ENCODE peak calls at places on chromosomes 5 and 9, in eight cellular contexts. W, Z, G, O, N, D, U and E are unnamed samples.
A peak's percentile ranks its signal among the peaks of the same experiment; 100 is the strongest.

GRCh38 chr9:136765041-136765440 is 723 bp upstream of the LCN15 start:
- DNase-seq in D (no peak), G (no peak), W (no peak), N (no peak), Z (no peak), U (no peak), O (no peak), E (no peak)

GRCh38 chr5:126884269-126884819 is 107.4 kb downstream of the LMNB1 start:
- DNase-seq in G (no peak), O (peak; percentile 10), N (peak; percentile 82), D (peak; percentile 88), Z (no peak), U (peak; percentile 66), W (peak; percentile 80), E (no peak)

GRCh38 chr5:140244525-140245025 is 58.3 kb downstream of the PFDN1 start:
- DNase-seq in Z (peak; percentile 96), W (peak; percentile 92), U (peak; percentile 83), G (peak; percentile 96), O (no peak), N (peak; percentile 91), D (peak; percentile 84), E (peak; percentile 91)

GRCh38 chr9:91207889-91208651 is 153.6 kb downstream of the AUH start:
- DNase-seq in G (no peak), N (peak; percentile 84), W (peak; percentile 63), U (no peak), D (no peak), O (no peak), Z (no peak), E (no peak)

GRCh38 chr5:38423536-38424178 is 132.8 kb downstream of the LIFR start:
- DNase-seq in G (peak; percentile 48), O (no peak), N (no peak), D (no peak), W (no peak), U (no peak), Z (no peak), E (no peak)

GRCh38 chr9:132673355-132673754 is 3.1 kb downstream of the GTF3C4 start:
- DNase-seq in G (no peak), O (no peak), Z (peak; percentile 17), N (peak; percentile 36), D (peak; percentile 48), W (peak; percentile 61), U (peak; percentile 74), E (no peak)

GRCh38 chr5:125298711-125299379 is 552.4 kb upstream of the ZNF608 start:
- DNase-seq in Z (no peak), G (no peak), W (no peak), N (no peak), O (no peak), U (no peak), D (no peak), E (no peak)

GRCh38 chr5:50401337-50401736 is 39.8 kb downstream of the EMB start:
- DNase-seq in G (no peak), Z (no peak), N (no peak), U (no peak), D (no peak), O (no peak), W (no peak), E (no peak)

GRCh38 chr5:128303593-128303992 is 220.0 kb downstream of the SLC12A2 start:
- DNase-seq in D (no peak), U (no peak), Z (no peak), O (no peak), N (no peak), G (no peak), W (peak; percentile 15), E (no peak)

GRCh38 chr9:122113574-122113973 is 20.5 kb upstream of the TTLL11 start:
- DNase-seq in N (no peak), W (no peak), D (no peak), G (no peak), O (no peak), U (no peak), Z (no peak), E (no peak)

GRCh38 chr5:154214236-154215106 is 23.9 kb downstream of the GALNT10 start:
- DNase-seq in N (peak; percentile 92), W (peak; percentile 65), O (no peak), D (peak; percentile 32), U (peak; percentile 92), G (no peak), Z (no peak), E (no peak)

GRCh38 chr5:77957931-77958476 is 181.9 kb upstream of the TBCA start:
- DNase-seq in G (peak; percentile 52), N (no peak), O (no peak), U (no peak), W (no peak), D (no peak), Z (peak; percentile 38), E (peak; percentile 78)

GRCh38 chr5:78650562-78650930 is 2.0 kb upstream of the LHFPL2 start:
- DNase-seq in U (no peak), Z (no peak), G (no peak), O (no peak), W (no peak), N (no peak), D (no peak), E (no peak)

GRCh38 chr9:26462751-26463150 is 429.9 kb downstream of the CAAP1 start:
- DNase-seq in G (no peak), N (no peak), D (no peak), U (no peak), Z (no peak), O (no peak), W (no peak), E (no peak)

GRCh38 chr5:100108883-100109282 is 426.3 kb upstream of the FAM174A start:
- DNase-seq in Z (no peak), N (no peak), W (no peak), D (no peak), O (no peak), G (no peak), U (no peak), E (no peak)

GRCh38 chr9:110531776-110532175 is 47.8 kb downstream of the SVEP1 start:
- DNase-seq in O (no peak), U (no peak), G (no peak), D (peak; percentile 51), N (no peak), W (peak; percentile 32), Z (no peak), E (no peak)

GRCh38 chr9:104027295-104027694 is 66.8 kb upstream of the SMC2 start:
- DNase-seq in U (no peak), Z (no peak), D (no peak), O (no peak), W (no peak), N (no peak), G (no peak), E (no peak)

DNA sequence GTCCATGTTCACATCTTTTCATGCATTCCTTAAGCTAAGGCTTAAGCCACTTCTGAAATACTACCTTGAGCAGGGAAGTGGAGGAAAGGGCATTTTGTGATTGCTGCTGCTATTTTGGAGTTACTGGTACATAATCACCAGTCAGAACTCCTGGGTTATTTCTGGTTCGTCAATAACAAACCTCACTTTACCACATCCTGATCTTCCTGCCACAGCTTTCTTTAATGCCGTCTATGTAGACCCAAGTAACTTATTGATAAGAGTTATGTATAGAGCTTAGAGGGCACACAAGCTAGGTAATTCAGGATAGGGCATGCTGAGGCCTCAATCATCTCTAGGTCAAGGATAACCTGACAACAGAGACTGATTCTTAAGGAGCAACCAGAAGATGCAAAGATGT is 120.7 kb downstream of the DOCK8 start:
- DNase-seq in O (no peak), W (no peak), U (no peak), Z (no peak), N (no peak), D (no peak), G (no peak), E (no peak)
- TF ChIP-seq CTCF in O (no peak), W (no peak), U (no peak), Z (no peak), N (no peak), D (no peak), G (no peak), E (no peak)

GRCh38 chr5:169299651-169300467 is 1.1 kb downstream of the SLIT3 start:
- DNase-seq in G (peak; percentile 26), Z (no peak), W (peak; percentile 25), D (no peak), O (no peak), N (no peak), U (no peak), E (peak; percentile 48)

GRCh38 chr5:169302046-169302445 is 1.1 kb upstream of the SLIT3 start:
- DNase-seq in W (no peak), D (no peak), O (no peak), G (no peak), Z (no peak), U (no peak), N (peak; percentile 20), E (no peak)

GRCh38 chr5:169301386-169301930 is 519 bp upstream of the SLIT3 start:
- DNase-seq in D (no peak), O (no peak), W (no peak), Z (no peak), N (no peak), U (no peak), G (no peak), E (no peak)

GRCh38 chr5:169299146-169299545 is 1.8 kb downstream of the SLIT3 start:
- DNase-seq in G (no peak), Z (no peak), W (no peak), D (no peak), O (no peak), N (no peak), U (no peak), E (no peak)

DNA sequence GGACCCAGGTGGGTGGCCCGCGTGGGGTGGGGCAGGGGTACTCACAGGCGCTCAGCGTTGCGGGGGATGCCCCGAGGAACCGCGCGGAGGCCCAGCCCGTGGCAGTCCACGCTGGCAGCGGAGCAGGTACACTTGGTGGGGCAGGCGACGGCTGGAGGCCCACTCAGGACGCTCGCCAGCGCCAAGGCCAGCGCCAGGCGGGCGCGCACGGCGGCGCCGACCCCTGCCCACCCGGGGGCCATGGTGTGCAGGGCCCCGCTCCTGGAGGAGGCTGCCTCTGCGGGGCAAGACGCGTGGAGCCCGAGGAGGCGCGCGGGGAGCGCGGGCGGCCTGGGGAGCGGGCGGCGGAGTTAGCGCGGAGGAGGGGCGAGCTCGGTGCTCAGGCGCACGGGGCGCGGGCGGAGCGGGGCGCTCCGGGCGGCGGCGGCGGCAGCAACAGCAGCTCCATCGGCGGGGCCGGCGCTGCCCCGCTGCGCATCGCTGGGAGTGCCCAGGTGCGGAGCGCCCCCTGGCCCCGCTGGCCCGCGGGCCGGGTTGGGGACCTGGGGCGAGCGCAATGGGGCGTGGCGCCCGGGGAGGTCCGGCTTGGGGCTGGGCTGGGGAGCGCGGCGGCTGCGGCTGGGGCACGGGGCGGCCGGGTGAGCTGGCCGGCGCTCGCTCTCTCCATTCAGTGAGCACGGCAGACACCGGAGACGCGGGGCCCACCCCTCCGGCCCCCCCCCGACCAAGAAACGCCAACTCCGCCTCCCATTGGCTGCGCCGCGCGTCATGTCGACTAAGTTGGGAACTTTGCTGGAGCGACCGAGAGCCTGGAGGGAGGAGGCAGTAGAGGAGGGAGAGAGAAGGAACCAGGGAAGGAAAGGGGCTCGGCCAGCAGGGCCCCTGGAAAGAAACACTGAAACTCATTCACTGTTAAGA is at the start of gene SLIT3:
- DNase-seq in W (peak; percentile 75), N (peak; percentile 69), U (peak; percentile 93), O (no peak), D (peak; percentile 85), Z (peak; percentile 54), G (peak; percentile 54), E (peak; percentile 87)
- TF ChIP-seq CTCF in W (no peak), N (no peak), U (peak; percentile 16), O (no peak), D (no peak), Z (no peak), G (no peak), E (no peak)

GRCh38 chr9:33498387-33498786 is 24.7 kb upstream of the NOL6 start:
- DNase-seq in N (no peak), U (no peak), W (peak; percentile 37), G (no peak), Z (no peak), O (no peak), D (no peak), E (no peak)
- TF ChIP-seq CTCF in N (peak; percentile 12), U (peak; percentile 52), W (peak; percentile 26), G (peak; percentile 25), Z (peak; percentile 21), O (peak; percentile 28), D (no peak), E (no peak)

GRCh38 chr9:134892820-134893420 is 12.3 kb downstream of the FCN2 start:
- DNase-seq in O (no peak), G (no peak), N (no peak), D (no peak), U (no peak), W (no peak), Z (no peak), E (no peak)
- TF ChIP-seq CTCF in O (no peak), G (no peak), N (no peak), D (no peak), U (no peak), W (no peak), Z (no peak), E (no peak)